ENCODE peak calls at places on chromosomes 16 and 17, in ten cellular contexts. U is esophagus squamous epithelium; Y is Karpas-422; I is amniotic stem cell; N is effector memory CD8-positive, alpha-beta T cell; V is T-helper 1 cell; M is T1000; G is neural progenitor cell; O is right cardiac atrium; C is nucleus accumbens. D is an unnamed sample.

GRCh38 chr16:29994613-29995329 is 646 bp downstream of the HIRIP3 start:
- DNase-seq in O (peak), U (no peak), C (no peak), N (no peak), G (no peak), I (no peak), V (no peak), M (peak), Y (no peak), D (no peak)

GRCh38 chr17:61402978-61403845 is 3.6 kb downstream of the TBX2 start:
- DNase-seq in N (no peak), U (no peak), I (no peak), V (no peak), G (peak), O (peak), Y (no peak), M (peak), C (no peak), D (no peak)

GRCh38 chr17:14144513-14144912 is 75.2 kb downstream of the COX10 start:
- DNase-seq in Y (no peak), G (no peak), V (no peak), U (no peak), M (no peak), C (no peak), I (no peak), N (no peak), O (no peak), D (no peak)

GRCh38 chr17:13293421-13293820 is 275.6 kb upstream of the ELAC2 start:
- DNase-seq in N (no peak), G (no peak), O (no peak), V (no peak), U (no peak), M (no peak), C (no peak), I (no peak), Y (no peak), D (no peak)

GRCh38 chr17:75411328-75412067 is 6.0 kb upstream of the GRB2 start:
- DNase-seq in O (no peak), C (no peak), N (no peak), G (no peak), V (no peak), Y (no peak), I (no peak), M (no peak), U (no peak), D (no peak)

GRCh38 chr16:31876955-31877828 is 3.6 kb downstream of the ZNF267 start:
- DNase-seq in V (peak), U (no peak), Y (no peak), O (no peak), M (no peak), N (peak), C (no peak), G (no peak), I (peak), D (no peak)

GRCh38 chr16:87575027-87575804 is 27.1 kb upstream of the JPH3 start:
- DNase-seq in N (no peak), M (no peak), Y (no peak), U (no peak), I (no peak), C (no peak), G (peak), V (no peak), O (no peak), D (no peak)

GRCh38 chr17:2259769-2260536 is 43.6 kb downstream of the SMG6 start:
- DNase-seq in C (no peak), V (peak), Y (no peak), M (no peak), U (no peak), G (no peak), I (no peak), O (no peak), N (peak), D (no peak)

GRCh38 chr17:57954421-57955182 is 610 bp downstream of the CUEDC1 start:
- DNase-seq in Y (no peak), N (no peak), C (peak), U (no peak), I (peak), M (peak), G (peak), V (no peak), O (peak), D (no peak)

GRCh38 chr17:75514299-75515228 is 773 bp downstream of the CASKIN2 start:
- DNase-seq in C (no peak), G (peak), N (no peak), U (no peak), M (peak), O (peak), Y (no peak), I (no peak), V (no peak), D (no peak)

GRCh38 chr17:927611-928461 is 51.7 kb downstream of the NXN start:
- DNase-seq in U (no peak), M (peak), V (no peak), G (peak), Y (no peak), O (no peak), C (no peak), N (no peak), I (peak), D (no peak)

GRCh38 chr16:54815177-54815576 is 115.5 kb upstream of the IRX5 start:
- DNase-seq in N (no peak), G (no peak), M (no peak), I (no peak), U (no peak), C (no peak), O (no peak), V (no peak), Y (no peak), D (no peak)

GRCh38 chr17:81904600-81905423 is 2.8 kb downstream of the NPB start:
- DNase-seq in I (no peak), G (no peak), M (no peak), Y (no peak), V (peak), C (no peak), N (no peak), U (no peak), O (peak), D (no peak)